ENCODE peak calls at places on chromosomes 2 and 18, in seven cellular contexts. One of them, this sample, is unnamed.

GRCh38 chr18:68733693-68734092 is 18.8 kb upstream of the TMX3 start:
- DNase-seq in kidney: no peak
- DNase-seq in mesendoderm: peak; percentile 13
- DNase-seq in K562: no peak
- DNase-seq in PC-3: peak; percentile 42
- DNase-seq in fibroblast of lung: peak; percentile 13
- DNase-seq in neural progenitor cell: no peak
- DNase-seq in this sample: peak; percentile 24

GRCh38 chr2:237222178-237222577 is 136.5 kb downstream of the COPS8 start:
- DNase-seq in PC-3: peak; percentile 41
- DNase-seq in K562: no peak
- DNase-seq in fibroblast of lung: peak; percentile 88
- DNase-seq in kidney: no peak
- DNase-seq in neural progenitor cell: no peak
- DNase-seq in mesendoderm: no peak
- DNase-seq in this sample: peak; percentile 52

GRCh38 chr2:160415991-160416390 is 77.6 kb downstream of the RBMS1 start:
- DNase-seq in fibroblast of lung: no peak
- DNase-seq in PC-3: peak; percentile 40
- DNase-seq in K562: no peak
- DNase-seq in kidney: no peak
- DNase-seq in neural progenitor cell: no peak
- DNase-seq in mesendoderm: no peak
- DNase-seq in this sample: peak; percentile 48

GRCh38 chr2:3242747-3243369 is 134.8 kb downstream of the EIPR1 start:
- DNase-seq in neural progenitor cell: no peak
- DNase-seq in PC-3: no peak
- DNase-seq in kidney: no peak
- DNase-seq in mesendoderm: no peak
- DNase-seq in fibroblast of lung: peak; percentile 55
- DNase-seq in K562: no peak
- DNase-seq in this sample: no peak

GRCh38 chr2:100807707-100808106 is 12.2 kb upstream of the NPAS2 start:
- DNase-seq in mesendoderm: no peak
- DNase-seq in K562: no peak
- DNase-seq in PC-3: no peak
- DNase-seq in neural progenitor cell: no peak
- DNase-seq in kidney: no peak
- DNase-seq in fibroblast of lung: no peak
- DNase-seq in this sample: no peak

GRCh38 chr2:157526070-157526469 is 82.2 kb upstream of the CYTIP start:
- DNase-seq in K562: no peak
- DNase-seq in PC-3: no peak
- DNase-seq in fibroblast of lung: no peak
- DNase-seq in mesendoderm: no peak
- DNase-seq in neural progenitor cell: no peak
- DNase-seq in kidney: no peak
- DNase-seq in this sample: no peak

GRCh38 chr18:48992791-48993555 is 42.2 kb upstream of the SMAD7 start:
- DNase-seq in kidney: peak; percentile 59
- DNase-seq in K562: peak; percentile 25
- DNase-seq in mesendoderm: peak; percentile 53
- DNase-seq in fibroblast of lung: no peak
- DNase-seq in neural progenitor cell: no peak
- DNase-seq in PC-3: no peak
- DNase-seq in this sample: no peak

GRCh38 chr2:75074708-75075107 is 116.3 kb downstream of the POLE4 start:
- DNase-seq in PC-3: no peak
- DNase-seq in K562: no peak
- DNase-seq in fibroblast of lung: no peak
- DNase-seq in neural progenitor cell: no peak
- DNase-seq in kidney: no peak
- DNase-seq in mesendoderm: no peak
- DNase-seq in this sample: no peak

GRCh38 chr2:30584116-30584515 is 137.1 kb downstream of the LCLAT1 start:
- DNase-seq in K562: no peak
- DNase-seq in PC-3: no peak
- DNase-seq in fibroblast of lung: no peak
- DNase-seq in mesendoderm: no peak
- DNase-seq in neural progenitor cell: no peak
- DNase-seq in kidney: no peak
- DNase-seq in this sample: no peak

GRCh38 chr2:18369750-18370149 is 190.7 kb downstream of the RDH14 start:
- DNase-seq in kidney: no peak
- DNase-seq in K562: no peak
- DNase-seq in PC-3: peak; percentile 32
- DNase-seq in mesendoderm: no peak
- DNase-seq in fibroblast of lung: no peak
- DNase-seq in neural progenitor cell: no peak
- DNase-seq in this sample: no peak

GRCh38 chr2:179338681-179339080 is 74.0 kb upstream of the SESTD1 start:
- DNase-seq in neural progenitor cell: no peak
- DNase-seq in mesendoderm: no peak
- DNase-seq in kidney: no peak
- DNase-seq in PC-3: no peak
- DNase-seq in fibroblast of lung: peak; percentile 60
- DNase-seq in K562: no peak
- DNase-seq in this sample: peak; percentile 76

GRCh38 chr2:201254331-201254730 is 6.0 kb upstream of the CASP8 start:
- DNase-seq in PC-3: peak; percentile 32
- DNase-seq in mesendoderm: peak; percentile 93
- DNase-seq in kidney: no peak
- DNase-seq in neural progenitor cell: no peak
- DNase-seq in fibroblast of lung: peak; percentile 68
- DNase-seq in K562: no peak
- DNase-seq in this sample: peak; percentile 74

GRCh38 chr2:128410758-128411215 is 92.1 kb upstream of the HS6ST1 start:
- DNase-seq in mesendoderm: no peak
- DNase-seq in kidney: no peak
- DNase-seq in neural progenitor cell: no peak
- DNase-seq in fibroblast of lung: no peak
- DNase-seq in PC-3: no peak
- DNase-seq in K562: no peak
- DNase-seq in this sample: no peak

GRCh38 chr2:10006248-10007147 is 36.9 kb upstream of the KLF11 start:
- DNase-seq in kidney: peak; percentile 73
- DNase-seq in fibroblast of lung: no peak
- DNase-seq in PC-3: peak; percentile 19
- DNase-seq in mesendoderm: peak; percentile 25
- DNase-seq in K562: no peak
- DNase-seq in neural progenitor cell: no peak
- DNase-seq in this sample: no peak

GRCh38 chr2:97733341-97734035 is 20.1 kb downstream of the ZAP70 start:
- DNase-seq in fibroblast of lung: no peak
- DNase-seq in K562: no peak
- DNase-seq in mesendoderm: no peak
- DNase-seq in kidney: peak; percentile 51
- DNase-seq in PC-3: no peak
- DNase-seq in neural progenitor cell: no peak
- DNase-seq in this sample: no peak

GRCh38 chr2:237199082-237199481 is 113.4 kb downstream of the COPS8 start:
- DNase-seq in mesendoderm: no peak
- DNase-seq in kidney: no peak
- DNase-seq in K562: no peak
- DNase-seq in fibroblast of lung: peak; percentile 64
- DNase-seq in neural progenitor cell: no peak
- DNase-seq in PC-3: no peak
- DNase-seq in this sample: peak; percentile 50

GRCh38 chr18:73975266-73975665 is 172.4 kb downstream of the FBXO15 start:
- DNase-seq in PC-3: no peak
- DNase-seq in fibroblast of lung: peak; percentile 10
- DNase-seq in neural progenitor cell: no peak
- DNase-seq in K562: no peak
- DNase-seq in kidney: no peak
- DNase-seq in mesendoderm: no peak
- DNase-seq in this sample: no peak

GRCh38 chr18:48792141-48792540 is 158.6 kb downstream of the SMAD7 start:
- DNase-seq in neural progenitor cell: no peak
- DNase-seq in PC-3: no peak
- DNase-seq in mesendoderm: no peak
- DNase-seq in kidney: no peak
- DNase-seq in fibroblast of lung: no peak
- DNase-seq in K562: no peak
- DNase-seq in this sample: no peak

GRCh38 chr2:241456546-241456945 is 51.8 kb downstream of the STK25 start:
- DNase-seq in kidney: no peak
- DNase-seq in mesendoderm: peak; percentile 26
- DNase-seq in PC-3: no peak
- DNase-seq in neural progenitor cell: no peak
- DNase-seq in fibroblast of lung: no peak
- DNase-seq in K562: no peak
- DNase-seq in this sample: no peak

GRCh38 chr2:219403861-219404260 is 14.3 kb upstream of the DES start:
- DNase-seq in kidney: no peak
- DNase-seq in neural progenitor cell: no peak
- DNase-seq in mesendoderm: no peak
- DNase-seq in K562: no peak
- DNase-seq in PC-3: no peak
- DNase-seq in fibroblast of lung: no peak
- DNase-seq in this sample: no peak

GRCh38 chr2:18129348-18129747 is 250.9 kb downstream of the KCNS3 start:
- DNase-seq in neural progenitor cell: no peak
- DNase-seq in mesendoderm: no peak
- DNase-seq in kidney: no peak
- DNase-seq in K562: no peak
- DNase-seq in PC-3: no peak
- DNase-seq in fibroblast of lung: no peak
- DNase-seq in this sample: no peak

GRCh38 chr2:151258121-151258520 is 3.5 kb downstream of the RBM43 start:
- DNase-seq in PC-3: no peak
- DNase-seq in kidney: no peak
- DNase-seq in mesendoderm: no peak
- DNase-seq in neural progenitor cell: no peak
- DNase-seq in fibroblast of lung: peak; percentile 85
- DNase-seq in K562: no peak
- DNase-seq in this sample: peak; percentile 82

GRCh38 chr2:223731503-223731902 is 105.9 kb downstream of the AP1S3 start:
- DNase-seq in kidney: no peak
- DNase-seq in fibroblast of lung: no peak
- DNase-seq in K562: no peak
- DNase-seq in neural progenitor cell: no peak
- DNase-seq in PC-3: no peak
- DNase-seq in mesendoderm: no peak
- DNase-seq in this sample: no peak

GRCh38 chr2:215722125-215722524 is 286.3 kb upstream of the FN1 start:
- DNase-seq in fibroblast of lung: no peak
- DNase-seq in PC-3: no peak
- DNase-seq in neural progenitor cell: no peak
- DNase-seq in K562: no peak
- DNase-seq in mesendoderm: no peak
- DNase-seq in kidney: no peak
- DNase-seq in this sample: no peak

GRCh38 chr2:164816046-164816445 is 25.6 kb downstream of the COBLL1 start:
- DNase-seq in fibroblast of lung: no peak
- DNase-seq in PC-3: no peak
- DNase-seq in kidney: no peak
- DNase-seq in mesendoderm: peak; percentile 91
- DNase-seq in neural progenitor cell: no peak
- DNase-seq in K562: no peak
- DNase-seq in this sample: no peak

GRCh38 chr2:164812378-164812777 is 29.2 kb downstream of the COBLL1 start:
- DNase-seq in K562: no peak
- DNase-seq in neural progenitor cell: no peak
- DNase-seq in PC-3: no peak
- DNase-seq in fibroblast of lung: no peak
- DNase-seq in kidney: no peak
- DNase-seq in mesendoderm: no peak
- DNase-seq in this sample: no peak

GRCh38 chr2:164815071-164815793 is 26.4 kb downstream of the COBLL1 start:
- DNase-seq in PC-3: no peak
- DNase-seq in kidney: no peak
- DNase-seq in fibroblast of lung: no peak
- DNase-seq in neural progenitor cell: no peak
- DNase-seq in mesendoderm: peak; percentile 56
- DNase-seq in K562: no peak
- DNase-seq in this sample: no peak

GRCh38 chr2:164811826-164812225 is 29.8 kb downstream of the COBLL1 start:
- DNase-seq in kidney: no peak
- DNase-seq in PC-3: no peak
- DNase-seq in K562: no peak
- DNase-seq in mesendoderm: no peak
- DNase-seq in fibroblast of lung: no peak
- DNase-seq in neural progenitor cell: no peak
- DNase-seq in this sample: no peak

GRCh38 chr2:164813535-164813934 is 28.1 kb downstream of the COBLL1 start:
- DNase-seq in PC-3: no peak
- DNase-seq in K562: no peak
- DNase-seq in neural progenitor cell: no peak
- DNase-seq in kidney: no peak
- DNase-seq in fibroblast of lung: no peak
- DNase-seq in mesendoderm: no peak
- DNase-seq in this sample: no peak
- H3K4me1 ChIP-seq in PC-3: no peaks in the 10 kb centered on the region
- H3K4me1 ChIP-seq in K562: no peaks in the 10 kb centered on the region
- H3K4me1 ChIP-seq in neural progenitor cell: no peaks in the 10 kb centered on the region
- H3K4me1 ChIP-seq in kidney: no peaks in the 10 kb centered on the region
- H3K4me1 ChIP-seq in fibroblast of lung: no peaks in the 10 kb centered on the region
- H3K4me1 ChIP-seq in mesendoderm: peaks cover 1% of the 10 kb centered on the region
- H3K4me1 ChIP-seq in this sample: peaks cover 21% of the 10 kb centered on the region

GRCh38 chr2:72888438-72889202 is 1.4 kb downstream of the SPR start:
- DNase-seq in fibroblast of lung: no peak
- DNase-seq in mesendoderm: no peak
- DNase-seq in K562: no peak
- DNase-seq in PC-3: no peak
- DNase-seq in kidney: no peak
- DNase-seq in neural progenitor cell: no peak
- DNase-seq in this sample: no peak
- H3K4me3 ChIP-seq in fibroblast of lung: no peak overlapping the region
- H3K4me3 ChIP-seq in mesendoderm: no peak overlapping the region
- H3K4me3 ChIP-seq in K562: peak overlapping the region; percentile 85
- H3K4me3 ChIP-seq in PC-3: peak overlapping the region; percentile 92
- H3K4me3 ChIP-seq in kidney: peak overlapping the region; percentile 30
- H3K4me3 ChIP-seq in neural progenitor cell: no peak overlapping the region
- H3K4me3 ChIP-seq in this sample: peak overlapping the region; percentile 91

DNA sequence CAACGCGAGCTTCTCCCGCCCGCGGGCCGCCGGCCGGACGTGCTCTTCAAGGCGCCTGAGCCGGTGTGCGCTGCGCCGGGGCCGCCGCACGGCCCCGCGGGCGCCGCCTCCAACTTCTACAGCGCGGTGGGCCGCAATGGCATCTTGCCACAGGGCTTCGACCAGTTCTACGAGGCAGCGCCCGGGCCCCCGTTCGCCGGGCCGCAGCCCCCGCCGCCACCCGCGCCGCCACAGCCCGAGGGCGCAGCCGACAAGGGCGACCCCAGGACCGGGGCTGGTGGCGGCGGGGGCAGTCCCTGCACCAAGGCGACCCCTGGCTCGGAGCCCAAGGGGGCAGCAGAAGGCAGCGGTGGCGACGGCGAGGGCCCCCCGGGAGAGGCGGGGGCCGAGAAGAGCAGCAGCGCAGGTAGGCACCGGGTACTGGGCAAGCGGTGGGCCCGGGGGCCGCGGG is 676 bp downstream of the HOXD11 start:
- DNase-seq in K562: no peak
- DNase-seq in fibroblast of lung: no peak
- DNase-seq in neural progenitor cell: peak; percentile 66
- DNase-seq in kidney: peak; percentile 77
- DNase-seq in PC-3: no peak
- DNase-seq in mesendoderm: no peak
- DNase-seq in this sample: no peak
- H3K9ac ChIP-seq in K562: no peak overlapping the region
- H3K9ac ChIP-seq in fibroblast of lung: no peak overlapping the region
- H3K9ac ChIP-seq in neural progenitor cell: no peak overlapping the region
- H3K9ac ChIP-seq in kidney: no peak overlapping the region
- H3K9ac ChIP-seq in PC-3: no peak overlapping the region
- H3K9ac ChIP-seq in mesendoderm: no peak overlapping the region
- H3K9ac ChIP-seq in this sample: no peak overlapping the region

GRCh38 chr2:105883911-105884694 is 139.4 kb downstream of the NCK2 start:
- DNase-seq in K562: no peak
- DNase-seq in fibroblast of lung: no peak
- DNase-seq in PC-3: no peak
- DNase-seq in mesendoderm: no peak
- DNase-seq in kidney: no peak
- DNase-seq in neural progenitor cell: no peak
- DNase-seq in this sample: no peak
- H3K4me1 ChIP-seq in K562: peaks cover 8% of the 10 kb centered on the region
- H3K4me1 ChIP-seq in fibroblast of lung: peaks cover 6% of the 10 kb centered on the region
- H3K4me1 ChIP-seq in PC-3: no peaks in the 10 kb centered on the region
- H3K4me1 ChIP-seq in mesendoderm: no peaks in the 10 kb centered on the region
- H3K4me1 ChIP-seq in kidney: peaks cover 28% of the 10 kb centered on the region
- H3K4me1 ChIP-seq in neural progenitor cell: peaks cover 5% of the 10 kb centered on the region
- H3K4me1 ChIP-seq in this sample: peaks cover 23% of the 10 kb centered on the region

This sample was measured in adipocyte.